ENCODE peak calls at places on chromosomes 2 and 18, in nine cellular contexts. L is keratinocyte, V is tibial artery, M is breast epithelium, Z is spleen, W is cardiac muscle cell, P is A673, S is psoas muscle, X is hepatocyte. B is an unnamed sample.

GRCh38 chr2:126979604-126980003 is 80.9 kb downstream of the TEX51 start:
- DNase-seq in L (no peak), V (no peak), M (no peak), Z (no peak), W (peak), P (no peak), S (no peak), X (no peak), B (no peak)

GRCh38 chr2:96965781-96966514 is 20.4 kb downstream of the FAM178B start:
- DNase-seq in L (no peak), V (no peak), M (no peak), Z (peak), W (no peak), P (no peak), S (no peak), X (no peak), B (no peak)

GRCh38 chr18:56511996-56512395 is 126.4 kb downstream of the TXNL1 start:
- DNase-seq in L (no peak), V (no peak), M (no peak), Z (no peak), W (no peak), P (no peak), S (no peak), X (no peak), B (no peak)

GRCh38 chr2:100615886-100616285 is 53.1 kb downstream of the PDCL3 start:
- DNase-seq in L (no peak), V (no peak), M (no peak), Z (no peak), W (no peak), P (no peak), S (no peak), X (no peak), B (no peak)

GRCh38 chr18:28178720-28179119 is 1.8 kb upstream of the CDH2 start:
- DNase-seq in L (no peak), V (no peak), M (no peak), Z (no peak), W (no peak), P (peak), S (no peak), X (peak), B (no peak)

GRCh38 chr2:71789556-71790219 is 336.3 kb downstream of the DYSF start:
- DNase-seq in L (no peak), V (no peak), M (no peak), Z (peak), W (peak), P (peak), S (no peak), X (no peak), B (no peak)

GRCh38 chr2:1594281-1595171 is 149.8 kb downstream of the PXDN start:
- DNase-seq in L (no peak), V (no peak), M (no peak), Z (peak), W (no peak), P (no peak), S (no peak), X (no peak), B (peak)

GRCh38 chr2:134835471-134835870 is 2.9 kb upstream of the ACMSD start:
- DNase-seq in L (no peak), V (no peak), M (no peak), Z (no peak), W (no peak), P (no peak), S (no peak), X (no peak), B (no peak)

GRCh38 chr2:28951910-28952805 is 28.9 kb upstream of the TOGARAM2 start:
- DNase-seq in L (no peak), V (peak), M (no peak), Z (no peak), W (peak), P (no peak), S (peak), X (peak), B (no peak)

GRCh38 chr2:127479219-127479825 is 47.0 kb downstream of the IWS1 start:
- DNase-seq in L (no peak), V (no peak), M (no peak), Z (no peak), W (peak), P (peak), S (no peak), X (peak), B (no peak)

GRCh38 chr2:206615417-206616089 is 26.7 kb upstream of the FAM237A start:
- DNase-seq in L (no peak), V (no peak), M (no peak), Z (no peak), W (no peak), P (no peak), S (no peak), X (no peak), B (no peak)

GRCh38 chr2:18855027-18855426 is 265.7 kb upstream of the NT5C1B start:
- DNase-seq in L (no peak), V (no peak), M (no peak), Z (no peak), W (peak), P (no peak), S (no peak), X (no peak), B (no peak)

GRCh38 chr2:233764761-233765160 is 4.7 kb downstream of the UGT1A1 start:
- DNase-seq in L (no peak), V (no peak), M (no peak), Z (no peak), W (peak), P (no peak), S (no peak), X (no peak), B (no peak)

GRCh38 chr2:145740302-145740701 is 1220.4 kb upstream of the ZEB2 start:
- DNase-seq in L (no peak), V (no peak), M (no peak), Z (no peak), W (no peak), P (no peak), S (no peak), X (no peak), B (no peak)

GRCh38 chr2:75199428-75200011 is at the start of gene TACR1:
- DNase-seq in L (peak), V (peak), M (peak), Z (peak), W (peak), P (peak), S (peak), X (peak), B (peak)

GRCh38 chr2:42230891-42231290 is 61.7 kb downstream of the EML4 start:
- DNase-seq in L (no peak), V (no peak), M (no peak), Z (no peak), W (no peak), P (no peak), S (no peak), X (no peak), B (no peak)

GRCh38 chr2:157837851-157838441 is 38.2 kb downstream of the ACVR1 start:
- DNase-seq in L (no peak), V (peak), M (no peak), Z (no peak), W (peak), P (peak), S (peak), X (peak), B (no peak)

GRCh38 chr2:96528680-96529375 is 7.7 kb upstream of the ARID5A start:
- DNase-seq in L (no peak), V (peak), M (no peak), Z (peak), W (peak), P (no peak), S (no peak), X (no peak), B (peak)

GRCh38 chr2:241094924-241095420 is 7.1 kb downstream of the MTERF4 start:
- DNase-seq in L (no peak), V (no peak), M (no peak), Z (no peak), W (no peak), P (no peak), S (no peak), X (no peak), B (no peak)

GRCh38 chr2:111099402-111099801 is 21.3 kb upstream of the BCL2L11 start:
- DNase-seq in L (no peak), V (no peak), M (no peak), Z (no peak), W (no peak), P (no peak), S (no peak), X (no peak), B (no peak)

GRCh38 chr2:111094686-111095085 is 26.0 kb upstream of the BCL2L11 start:
- DNase-seq in L (no peak), V (no peak), M (no peak), Z (no peak), W (no peak), P (no peak), S (no peak), X (no peak), B (no peak)

GRCh38 chr2:111091811-111092211 is 28.9 kb upstream of the BCL2L11 start:
- DNase-seq in L (no peak), V (no peak), M (no peak), Z (no peak), W (no peak), P (no peak), S (no peak), X (no peak), B (no peak)

GRCh38 chr2:111100087-111100764 is 20.5 kb upstream of the BCL2L11 start:
- DNase-seq in L (no peak), V (no peak), M (no peak), Z (no peak), W (no peak), P (no peak), S (no peak), X (no peak), B (no peak)

GRCh38 chr2:111095426-111095825 is 25.3 kb upstream of the BCL2L11 start:
- DNase-seq in L (no peak), V (no peak), M (no peak), Z (no peak), W (no peak), P (no peak), S (peak), X (no peak), B (no peak)
- H3K27ac ChIP-seq in L (no peak), V (no peak), M (no peak), Z (no peak), W (no peak), P (no peak), S (peak), X (no peak), B (no peak)

DNA sequence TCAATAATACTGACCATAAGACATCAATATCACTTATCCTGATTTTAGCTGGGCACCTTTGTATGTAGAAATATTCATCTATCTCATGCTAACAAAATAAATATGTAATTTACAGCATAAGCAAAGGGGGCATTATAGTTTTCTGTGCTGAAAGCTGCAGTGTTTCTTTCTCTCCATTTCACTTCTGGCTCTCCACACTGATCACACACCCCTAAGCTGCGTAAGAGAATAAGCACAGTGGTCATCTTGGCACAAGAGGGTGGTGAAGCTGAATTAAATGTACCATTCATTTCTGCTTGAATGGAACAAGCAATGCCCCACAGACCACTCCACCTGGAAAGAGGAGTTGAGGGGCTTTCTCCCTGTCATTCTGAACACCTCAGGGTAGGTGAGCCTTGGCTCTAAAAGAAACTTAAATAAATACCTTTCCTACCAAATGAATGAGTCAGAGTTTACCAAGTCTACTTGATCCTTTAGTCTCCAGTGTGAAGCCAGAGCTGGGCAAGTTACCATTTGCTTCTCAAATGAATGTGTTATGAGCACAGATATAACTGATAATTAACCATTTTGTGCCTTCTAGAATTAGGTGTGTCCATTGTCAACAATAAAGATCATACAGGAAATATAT is 347.5 kb downstream of the KIAA1328 start:
- DNase-seq in L (no peak), V (no peak), M (no peak), Z (no peak), W (no peak), P (no peak), S (no peak), X (peak), B (no peak)
- H3K4me3 ChIP-seq in L (no peak), V (no peak), M (no peak), Z (no peak), W (no peak), P (no peak), S (no peak), X (no peak), B (no peak)

DNA sequence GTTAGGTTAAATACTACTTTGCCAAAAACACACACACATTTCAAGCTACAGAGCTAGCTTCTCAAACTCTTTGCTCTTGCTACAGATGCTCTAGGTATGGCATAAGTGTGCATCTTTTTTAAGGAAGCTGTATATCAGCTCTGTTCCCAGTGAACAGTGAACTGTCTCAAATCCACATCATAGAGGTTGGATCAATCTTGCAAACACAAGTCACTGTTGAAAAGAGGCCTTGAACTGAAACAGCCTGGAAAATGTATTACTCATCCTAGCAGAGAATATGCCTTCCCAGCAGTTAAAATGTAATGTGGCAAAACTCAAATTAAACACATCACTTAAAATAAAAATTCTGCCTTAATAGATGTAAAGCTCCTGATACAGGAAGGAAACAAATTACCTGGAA is 151.8 kb downstream of the WDPCP start:
- DNase-seq in L (no peak), V (no peak), M (no peak), Z (no peak), W (no peak), P (no peak), S (no peak), X (no peak), B (no peak)
- H3K27ac ChIP-seq in L (no peak), V (no peak), M (no peak), Z (no peak), W (no peak), P (no peak), S (no peak), X (no peak), B (no peak)

GRCh38 chr18:76670564-76671288 is 151.6 kb upstream of the ZNF236 start:
- DNase-seq in L (no peak), V (peak), M (no peak), Z (no peak), W (no peak), P (no peak), S (peak), X (no peak), B (no peak)
- H3K4me3 ChIP-seq in L (no peak), V (no peak), M (no peak), Z (no peak), W (no peak), P (no peak), S (no peak), X (no peak), B (no peak)

DNA sequence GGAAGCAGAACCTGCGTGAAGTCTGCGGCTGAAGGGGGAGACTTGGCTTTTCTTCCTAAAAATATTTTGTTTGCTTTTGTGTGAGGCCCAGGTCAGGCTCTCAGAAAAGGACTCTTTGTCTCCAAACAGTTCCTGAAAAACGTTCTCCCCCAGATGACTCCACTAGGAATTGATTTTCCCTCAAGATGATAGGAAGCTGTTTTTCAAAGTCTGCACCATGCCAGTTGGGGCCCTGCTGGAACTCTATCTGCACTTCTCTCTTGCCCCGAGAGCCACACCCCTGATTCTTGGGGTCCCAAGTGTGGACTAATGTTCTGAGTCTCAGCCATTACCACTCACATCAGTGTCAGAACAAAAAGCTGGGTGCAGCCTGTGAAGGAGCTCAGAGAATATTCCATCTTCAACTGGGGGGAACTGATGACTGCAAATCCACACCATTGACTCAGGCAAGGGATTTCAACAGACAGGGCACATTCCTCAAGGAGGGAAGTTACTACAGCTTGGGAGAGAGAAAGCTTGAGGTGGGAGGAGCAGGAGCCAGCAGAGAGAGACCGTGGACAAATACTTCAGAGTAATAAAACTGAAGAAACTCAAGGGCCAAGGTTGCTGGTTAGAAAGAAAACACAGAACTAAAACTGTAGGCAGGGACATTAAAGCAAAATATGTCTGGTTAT is 768.3 kb downstream of the RNF144A start:
- DNase-seq in L (no peak), V (no peak), M (no peak), Z (no peak), W (no peak), P (no peak), S (no peak), X (peak), B (no peak)
- H3K27ac ChIP-seq in L (no peak), V (no peak), M (no peak), Z (no peak), W (no peak), P (no peak), S (no peak), X (peak), B (no peak)

GRCh38 chr2:133673570-133673969 is 105.3 kb upstream of the NCKAP5 start:
- DNase-seq in L (no peak), V (no peak), M (no peak), Z (no peak), W (no peak), P (no peak), S (no peak), X (no peak), B (no peak)
- H3K4me3 ChIP-seq in L (no peak), V (no peak), M (no peak), Z (no peak), W (no peak), P (peak), S (no peak), X (no peak), B (no peak)